ENCODE peak calls at places on chromosome 14, in ten cellular contexts. One of them, this sample, is unnamed.

GRCh38 chr14:36829547-36829946 is 167.9 kb downstream of the PAX9 start:
- DNase-seq in IMR-90: no peak
- DNase-seq in OCI-LY7: no peak
- DNase-seq in uterus: no peak
- DNase-seq in PC-3: no peak
- DNase-seq in CD4-positive, alpha-beta memory T cell: no peak
- DNase-seq in lower lobe of right lung: no peak
- DNase-seq in gastrocnemius medialis: no peak
- DNase-seq in body of pancreas: no peak
- DNase-seq in mesenchymal stem cell: no peak
- DNase-seq in this sample: no peak

GRCh38 chr14:39233680-39234326 is at the start of gene MIA2:
- DNase-seq in PC-3: no peak
- DNase-seq in OCI-LY7: no peak
- DNase-seq in body of pancreas: no peak
- DNase-seq in mesenchymal stem cell: no peak
- DNase-seq in uterus: no peak
- DNase-seq in gastrocnemius medialis: no peak
- DNase-seq in IMR-90: no peak
- DNase-seq in lower lobe of right lung: no peak
- DNase-seq in CD4-positive, alpha-beta memory T cell: no peak
- DNase-seq in this sample: no peak

GRCh38 chr14:39097159-39097558 is 5.9 kb downstream of the SEC23A start:
- DNase-seq in uterus: no peak
- DNase-seq in IMR-90: peak; percentile 72
- DNase-seq in body of pancreas: no peak
- DNase-seq in CD4-positive, alpha-beta memory T cell: peak; percentile 24
- DNase-seq in gastrocnemius medialis: no peak
- DNase-seq in OCI-LY7: no peak
- DNase-seq in PC-3: no peak
- DNase-seq in lower lobe of right lung: no peak
- DNase-seq in mesenchymal stem cell: no peak
- DNase-seq in this sample: no peak

GRCh38 chr14:67863223-67863622 is 43.6 kb downstream of the RAD51B start:
- DNase-seq in CD4-positive, alpha-beta memory T cell: no peak
- DNase-seq in PC-3: peak; percentile 60
- DNase-seq in gastrocnemius medialis: no peak
- DNase-seq in OCI-LY7: no peak
- DNase-seq in mesenchymal stem cell: no peak
- DNase-seq in body of pancreas: no peak
- DNase-seq in lower lobe of right lung: no peak
- DNase-seq in uterus: no peak
- DNase-seq in IMR-90: no peak
- DNase-seq in this sample: no peak

GRCh38 chr14:72443991-72444431 is 449.9 kb downstream of the DPF3 start:
- DNase-seq in gastrocnemius medialis: no peak
- DNase-seq in mesenchymal stem cell: no peak
- DNase-seq in body of pancreas: no peak
- DNase-seq in CD4-positive, alpha-beta memory T cell: peak; percentile 29
- DNase-seq in OCI-LY7: peak; percentile 20
- DNase-seq in PC-3: no peak
- DNase-seq in lower lobe of right lung: no peak
- DNase-seq in uterus: no peak
- DNase-seq in IMR-90: no peak
- DNase-seq in this sample: no peak

GRCh38 chr14:105711058-105711620 is 184.8 kb downstream of the TMEM121 start:
- DNase-seq in mesenchymal stem cell: no peak
- DNase-seq in OCI-LY7: no peak
- DNase-seq in PC-3: no peak
- DNase-seq in gastrocnemius medialis: no peak
- DNase-seq in body of pancreas: no peak
- DNase-seq in CD4-positive, alpha-beta memory T cell: no peak
- DNase-seq in uterus: no peak
- DNase-seq in IMR-90: no peak
- DNase-seq in lower lobe of right lung: no peak
- DNase-seq in this sample: no peak

GRCh38 chr14:36226164-36226563 is 49.6 kb upstream of the PTCSC3 start:
- DNase-seq in CD4-positive, alpha-beta memory T cell: no peak
- DNase-seq in uterus: no peak
- DNase-seq in lower lobe of right lung: no peak
- DNase-seq in gastrocnemius medialis: no peak
- DNase-seq in mesenchymal stem cell: no peak
- DNase-seq in body of pancreas: no peak
- DNase-seq in IMR-90: peak; percentile 25
- DNase-seq in PC-3: peak; percentile 52
- DNase-seq in OCI-LY7: no peak
- DNase-seq in this sample: no peak

GRCh38 chr14:67785270-67786109 is 30.9 kb downstream of the ZFYVE26 start:
- DNase-seq in uterus: no peak
- DNase-seq in CD4-positive, alpha-beta memory T cell: no peak
- DNase-seq in OCI-LY7: no peak
- DNase-seq in PC-3: no peak
- DNase-seq in mesenchymal stem cell: no peak
- DNase-seq in lower lobe of right lung: no peak
- DNase-seq in body of pancreas: no peak
- DNase-seq in IMR-90: no peak
- DNase-seq in gastrocnemius medialis: no peak
- DNase-seq in this sample: no peak

GRCh38 chr14:65565948-65566347 is 153.4 kb downstream of the FUT8 start:
- DNase-seq in IMR-90: no peak
- DNase-seq in PC-3: no peak
- DNase-seq in lower lobe of right lung: no peak
- DNase-seq in mesenchymal stem cell: no peak
- DNase-seq in body of pancreas: no peak
- DNase-seq in OCI-LY7: no peak
- DNase-seq in CD4-positive, alpha-beta memory T cell: no peak
- DNase-seq in uterus: no peak
- DNase-seq in gastrocnemius medialis: no peak
- DNase-seq in this sample: no peak

GRCh38 chr14:36105401-36105800 is 71.1 kb downstream of the PTCSC3 start:
- DNase-seq in OCI-LY7: no peak
- DNase-seq in IMR-90: no peak
- DNase-seq in PC-3: peak; percentile 61
- DNase-seq in CD4-positive, alpha-beta memory T cell: no peak
- DNase-seq in gastrocnemius medialis: no peak
- DNase-seq in uterus: no peak
- DNase-seq in lower lobe of right lung: no peak
- DNase-seq in mesenchymal stem cell: peak; percentile 9
- DNase-seq in body of pancreas: no peak
- DNase-seq in this sample: no peak

GRCh38 chr14:88667555-88668273 is 104.9 kb downstream of the ZC3H14 start:
- DNase-seq in mesenchymal stem cell: peak; percentile 78
- DNase-seq in gastrocnemius medialis: no peak
- DNase-seq in lower lobe of right lung: no peak
- DNase-seq in body of pancreas: peak; percentile 64
- DNase-seq in PC-3: peak; percentile 79
- DNase-seq in OCI-LY7: peak; percentile 85
- DNase-seq in IMR-90: peak; percentile 83
- DNase-seq in uterus: no peak
- DNase-seq in CD4-positive, alpha-beta memory T cell: peak; percentile 55
- DNase-seq in this sample: no peak

GRCh38 chr14:70707138-70708038 is 65.7 kb downstream of the TTC9 start:
- DNase-seq in body of pancreas: peak; percentile 71
- DNase-seq in PC-3: peak; percentile 88
- DNase-seq in OCI-LY7: no peak
- DNase-seq in mesenchymal stem cell: peak; percentile 40
- DNase-seq in uterus: no peak
- DNase-seq in IMR-90: peak; percentile 41
- DNase-seq in gastrocnemius medialis: no peak
- DNase-seq in lower lobe of right lung: no peak
- DNase-seq in CD4-positive, alpha-beta memory T cell: no peak
- DNase-seq in this sample: peak; percentile 52

GRCh38 chr14:70663707-70664179 is 22.0 kb downstream of the TTC9 start:
- DNase-seq in lower lobe of right lung: no peak
- DNase-seq in OCI-LY7: peak; percentile 48
- DNase-seq in uterus: no peak
- DNase-seq in PC-3: no peak
- DNase-seq in gastrocnemius medialis: no peak
- DNase-seq in IMR-90: peak; percentile 52
- DNase-seq in CD4-positive, alpha-beta memory T cell: no peak
- DNase-seq in mesenchymal stem cell: peak; percentile 40
- DNase-seq in body of pancreas: peak; percentile 15
- DNase-seq in this sample: no peak

GRCh38 chr14:58717821-58718220 is 80.1 kb downstream of the DACT1 start:
- DNase-seq in body of pancreas: no peak
- DNase-seq in PC-3: no peak
- DNase-seq in uterus: no peak
- DNase-seq in IMR-90: peak; percentile 61
- DNase-seq in CD4-positive, alpha-beta memory T cell: no peak
- DNase-seq in mesenchymal stem cell: peak; percentile 36
- DNase-seq in lower lobe of right lung: no peak
- DNase-seq in gastrocnemius medialis: no peak
- DNase-seq in OCI-LY7: no peak
- DNase-seq in this sample: no peak

GRCh38 chr14:84622357-84622756 is 907.6 kb upstream of the FLRT2 start:
- DNase-seq in OCI-LY7: no peak
- DNase-seq in IMR-90: no peak
- DNase-seq in body of pancreas: no peak
- DNase-seq in CD4-positive, alpha-beta memory T cell: no peak
- DNase-seq in gastrocnemius medialis: no peak
- DNase-seq in uterus: no peak
- DNase-seq in mesenchymal stem cell: peak; percentile 26
- DNase-seq in PC-3: no peak
- DNase-seq in lower lobe of right lung: no peak
- DNase-seq in this sample: no peak

GRCh38 chr14:23512156-23512555 is 39.4 kb downstream of the ZFHX2 start:
- DNase-seq in PC-3: no peak
- DNase-seq in mesenchymal stem cell: no peak
- DNase-seq in CD4-positive, alpha-beta memory T cell: peak; percentile 3
- DNase-seq in IMR-90: no peak
- DNase-seq in uterus: no peak
- DNase-seq in gastrocnemius medialis: no peak
- DNase-seq in OCI-LY7: peak; percentile 4
- DNase-seq in body of pancreas: no peak
- DNase-seq in lower lobe of right lung: no peak
- DNase-seq in this sample: no peak

GRCh38 chr14:95232894-95233584 is 75.7 kb upstream of the DICER1 start:
- DNase-seq in CD4-positive, alpha-beta memory T cell: no peak
- DNase-seq in PC-3: no peak
- DNase-seq in OCI-LY7: no peak
- DNase-seq in mesenchymal stem cell: no peak
- DNase-seq in IMR-90: no peak
- DNase-seq in lower lobe of right lung: no peak
- DNase-seq in gastrocnemius medialis: no peak
- DNase-seq in uterus: no peak
- DNase-seq in body of pancreas: no peak
- DNase-seq in this sample: no peak

GRCh38 chr14:23307687-23308644 is 1.3 kb downstream of the BCL2L2 start:
- DNase-seq in lower lobe of right lung: no peak
- DNase-seq in PC-3: peak; percentile 52
- DNase-seq in IMR-90: peak; percentile 47
- DNase-seq in gastrocnemius medialis: no peak
- DNase-seq in uterus: no peak
- DNase-seq in OCI-LY7: no peak
- DNase-seq in body of pancreas: no peak
- DNase-seq in mesenchymal stem cell: no peak
- DNase-seq in CD4-positive, alpha-beta memory T cell: no peak
- DNase-seq in this sample: no peak

GRCh38 chr14:82431031-82431430 is 897.4 kb upstream of the SEL1L start:
- DNase-seq in CD4-positive, alpha-beta memory T cell: no peak
- DNase-seq in lower lobe of right lung: no peak
- DNase-seq in gastrocnemius medialis: no peak
- DNase-seq in uterus: no peak
- DNase-seq in PC-3: no peak
- DNase-seq in OCI-LY7: no peak
- DNase-seq in body of pancreas: no peak
- DNase-seq in IMR-90: no peak
- DNase-seq in mesenchymal stem cell: no peak
- DNase-seq in this sample: no peak
- H3K9me3 ChIP-seq in CD4-positive, alpha-beta memory T cell: no peaks in the 10 kb centered on the region
- H3K9me3 ChIP-seq in lower lobe of right lung: no peaks in the 10 kb centered on the region
- H3K9me3 ChIP-seq in gastrocnemius medialis: no peaks in the 10 kb centered on the region
- H3K9me3 ChIP-seq in uterus: no peaks in the 10 kb centered on the region
- H3K9me3 ChIP-seq in PC-3: peaks cover 22% of the 10 kb centered on the region
- H3K9me3 ChIP-seq in OCI-LY7: no peaks in the 10 kb centered on the region
- H3K9me3 ChIP-seq in body of pancreas: no peaks in the 10 kb centered on the region
- H3K9me3 ChIP-seq in IMR-90: peaks cover 17% of the 10 kb centered on the region
- H3K9me3 ChIP-seq in mesenchymal stem cell: no peaks in the 10 kb centered on the region
- H3K9me3 ChIP-seq in this sample: no peaks in the 10 kb centered on the region

DNA sequence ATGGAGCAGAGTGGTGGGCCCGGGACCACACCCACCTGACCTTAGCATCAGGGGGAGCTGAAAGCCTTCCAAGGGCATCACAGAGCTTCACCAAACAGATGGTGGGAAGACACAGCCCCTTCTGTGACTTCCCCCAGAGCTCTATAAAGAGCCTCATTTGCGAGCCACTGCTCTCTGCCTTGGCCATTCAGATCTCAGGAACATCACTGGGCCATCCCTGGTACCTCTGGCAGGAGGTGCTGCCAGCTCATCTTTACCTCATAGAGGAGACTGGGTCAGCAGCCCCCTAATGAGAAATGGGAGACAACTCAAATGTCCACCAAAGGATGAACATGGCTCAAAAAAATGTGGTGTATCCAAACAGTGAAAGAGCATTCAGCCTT is 116.9 kb downstream of the GCH1 start:
- DNase-seq in gastrocnemius medialis: no peak
- DNase-seq in lower lobe of right lung: no peak
- DNase-seq in PC-3: no peak
- DNase-seq in OCI-LY7: no peak
- DNase-seq in IMR-90: no peak
- DNase-seq in mesenchymal stem cell: no peak
- DNase-seq in body of pancreas: no peak
- DNase-seq in CD4-positive, alpha-beta memory T cell: no peak
- DNase-seq in uterus: no peak
- DNase-seq in this sample: no peak
- H3K27ac ChIP-seq in gastrocnemius medialis: peak overlapping the region; percentile 99
- H3K27ac ChIP-seq in lower lobe of right lung: no peak overlapping the region
- H3K27ac ChIP-seq in PC-3: no peak overlapping the region
- H3K27ac ChIP-seq in OCI-LY7: no peak overlapping the region
- H3K27ac ChIP-seq in IMR-90: no peak overlapping the region
- H3K27ac ChIP-seq in mesenchymal stem cell: no peak overlapping the region
- H3K27ac ChIP-seq in body of pancreas: no peak overlapping the region
- H3K27ac ChIP-seq in CD4-positive, alpha-beta memory T cell: no peak overlapping the region
- H3K27ac ChIP-seq in uterus: no peak overlapping the region
- H3K27ac ChIP-seq in this sample: no peak overlapping the region

DNA sequence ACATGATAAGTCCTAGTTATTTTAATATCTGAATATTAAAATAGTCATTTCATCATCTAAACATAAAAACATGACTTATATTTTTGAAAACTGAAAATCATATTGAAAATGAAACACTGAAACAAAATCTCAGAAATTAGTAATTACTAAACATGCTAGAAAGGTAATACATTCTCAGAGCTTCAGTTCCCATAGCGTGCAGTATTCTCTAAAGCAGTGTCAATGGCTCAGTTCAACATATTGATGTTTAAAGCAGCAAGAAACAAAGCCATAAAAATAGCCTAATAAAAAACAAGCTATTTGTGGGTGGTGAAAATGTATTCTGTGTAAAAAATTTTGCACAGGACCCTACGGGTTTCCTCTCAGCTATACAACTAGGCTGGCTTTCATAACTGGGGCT is 1337.4 kb downstream of the FSCB start:
- DNase-seq in body of pancreas: no peak
- DNase-seq in OCI-LY7: no peak
- DNase-seq in IMR-90: no peak
- DNase-seq in PC-3: no peak
- DNase-seq in CD4-positive, alpha-beta memory T cell: no peak
- DNase-seq in mesenchymal stem cell: no peak
- DNase-seq in uterus: no peak
- DNase-seq in lower lobe of right lung: no peak
- DNase-seq in gastrocnemius medialis: no peak
- DNase-seq in this sample: no peak
- H3K9me3 ChIP-seq in body of pancreas: no peaks in the 10 kb centered on the region
- H3K9me3 ChIP-seq in OCI-LY7: peaks cover 3% of the 10 kb centered on the region
- H3K9me3 ChIP-seq in IMR-90: no peaks in the 10 kb centered on the region
- H3K9me3 ChIP-seq in PC-3: no peaks in the 10 kb centered on the region
- H3K9me3 ChIP-seq in CD4-positive, alpha-beta memory T cell: no peaks in the 10 kb centered on the region
- H3K9me3 ChIP-seq in mesenchymal stem cell: no peaks in the 10 kb centered on the region
- H3K9me3 ChIP-seq in uterus: no peaks in the 10 kb centered on the region
- H3K9me3 ChIP-seq in lower lobe of right lung: no peaks in the 10 kb centered on the region
- H3K9me3 ChIP-seq in gastrocnemius medialis: no peaks in the 10 kb centered on the region
- H3K9me3 ChIP-seq in this sample: no peaks in the 10 kb centered on the region

GRCh38 chr14:91848602-91849001 is 18.7 kb downstream of the TC2N start:
- DNase-seq in PC-3: no peak
- DNase-seq in OCI-LY7: no peak
- DNase-seq in gastrocnemius medialis: no peak
- DNase-seq in mesenchymal stem cell: no peak
- DNase-seq in CD4-positive, alpha-beta memory T cell: no peak
- DNase-seq in uterus: no peak
- DNase-seq in lower lobe of right lung: no peak
- DNase-seq in IMR-90: no peak
- DNase-seq in body of pancreas: no peak
- DNase-seq in this sample: no peak
- H3K27ac ChIP-seq in PC-3: no peak overlapping the region
- H3K27ac ChIP-seq in OCI-LY7: no peak overlapping the region
- H3K27ac ChIP-seq in gastrocnemius medialis: no peak overlapping the region
- H3K27ac ChIP-seq in mesenchymal stem cell: no peak overlapping the region
- H3K27ac ChIP-seq in CD4-positive, alpha-beta memory T cell: no peak overlapping the region
- H3K27ac ChIP-seq in uterus: peak overlapping the region; percentile 74
- H3K27ac ChIP-seq in lower lobe of right lung: no peak overlapping the region
- H3K27ac ChIP-seq in IMR-90: no peak overlapping the region
- H3K27ac ChIP-seq in body of pancreas: no peak overlapping the region
- H3K27ac ChIP-seq in this sample: no peak overlapping the region

This sample was measured in left lung.